ENCODE peak calls at places on chromosomes 2 and 18, in seven cellular contexts. S is NCI-H1417 treated with DMSO at 0.1 percent for 48 hours; F is COR-L47; P is activated T-cell treated with anti-CD3 and anti-CD28 coated beads, Interleukin-2, amount 50 U/mL, for 72 hours; Q is HCT116; H is mesendoderm; N is fibroblast of lung. W is an unnamed sample.

GRCh38 chr2:174005801-174006419 is 40.7 kb upstream of the SP3 start:
- DNase-seq in S (no peak), N (peak), F (no peak), Q (no peak), H (peak), P (no peak), W (no peak)

GRCh38 chr18:62312851-62313250 is 12.3 kb upstream of the TNFRSF11A start:
- DNase-seq in P (no peak), F (no peak), Q (no peak), S (no peak), H (no peak), N (no peak), W (no peak)

GRCh38 chr2:28164280-28164801 is 228.3 kb upstream of the FOSL2 start:
- DNase-seq in Q (no peak), P (no peak), H (no peak), N (no peak), F (peak), S (no peak), W (no peak)

GRCh38 chr2:136065384-136065783 is 52.6 kb downstream of the CXCR4 start:
- DNase-seq in F (no peak), N (peak), Q (no peak), S (no peak), H (peak), P (no peak), W (peak)

GRCh38 chr2:157053876-157054275 is 203.6 kb upstream of the GALNT5 start:
- DNase-seq in N (no peak), Q (no peak), S (no peak), P (no peak), H (no peak), F (no peak), W (no peak)

GRCh38 chr2:27828305-27828704 is 56.8 kb downstream of the MRPL33 start:
- DNase-seq in P (no peak), H (no peak), N (no peak), F (peak), S (peak), Q (no peak), W (no peak)

GRCh38 chr2:42064417-42064942 is 16.7 kb downstream of the PKDCC start:
- DNase-seq in H (no peak), P (no peak), N (peak), F (no peak), Q (no peak), S (no peak), W (no peak)

GRCh38 chr2:118430510-118431187 is 342.4 kb downstream of the INSIG2 start:
- DNase-seq in N (peak), Q (no peak), P (no peak), F (no peak), H (no peak), S (no peak), W (no peak)

GRCh38 chr18:30492552-30493129 is 549.9 kb downstream of the DSC3 start:
- DNase-seq in H (no peak), F (no peak), N (no peak), S (no peak), Q (no peak), P (no peak), W (no peak)

GRCh38 chr18:63409301-63409700 is 13.0 kb downstream of the VPS4B start:
- DNase-seq in S (no peak), F (no peak), P (no peak), N (peak), Q (no peak), H (no peak), W (no peak)

GRCh38 chr2:163665817-163666216 is 70.0 kb downstream of the FIGN start:
- DNase-seq in F (no peak), S (no peak), P (no peak), N (peak), H (no peak), Q (no peak), W (no peak)

GRCh38 chr18:46360841-46361240 is 256.7 kb downstream of the HAUS1 start:
- DNase-seq in N (no peak), F (no peak), P (no peak), S (no peak), Q (no peak), H (no peak), W (no peak)

GRCh38 chr2:121613152-121613551 is 36.1 kb downstream of the CLASP1 start:
- DNase-seq in Q (no peak), N (no peak), H (no peak), F (no peak), S (no peak), P (no peak), W (no peak)